ENCODE peak calls at places on chromosome 17, in four cellular contexts. O, S, G and Y are unnamed samples.

GRCh38 chr17:81337449-81337848 is 42.3 kb upstream of the SLC38A10 start:
- DNase-seq in O (peak), G (no peak), S (peak), Y (peak)

GRCh38 chr17:78986048-78986648 is 6.4 kb upstream of the LGALS3BP start:
- DNase-seq in G (peak), O (peak), S (no peak), Y (no peak)

GRCh38 chr17:32297860-32298259 is 32.2 kb downstream of the RHBDL3 start:
- DNase-seq in O (no peak), G (no peak), S (no peak), Y (no peak)

GRCh38 chr17:44102845-44103622 is 20.4 kb downstream of the HDAC5 start:
- DNase-seq in G (no peak), S (no peak), O (no peak), Y (no peak)

GRCh38 chr17:4035081-4035680 is 70.9 kb upstream of the ATP2A3 start:
- DNase-seq in G (no peak), O (no peak), S (no peak), Y (no peak)

GRCh38 chr17:33981713-33982601 is 273.1 kb upstream of the CCL2 start:
- DNase-seq in O (no peak), S (no peak), G (no peak), Y (no peak)

GRCh38 chr17:7351665-7352558 is at the start of gene KCTD11:
- DNase-seq in O (peak), S (peak), G (peak), Y (peak)

GRCh38 chr17:81447331-81447933 is 52.2 kb downstream of the BAHCC1 start:
- DNase-seq in S (no peak), O (no peak), G (no peak), Y (no peak)

GRCh38 chr17:2974347-2974746 is 89.1 kb downstream of the OR1D5 start:
- DNase-seq in G (no peak), S (no peak), O (no peak), Y (no peak)

GRCh38 chr17:74245145-74245817 is 28.8 kb upstream of the DNAI2 start:
- DNase-seq in O (no peak), G (no peak), S (peak), Y (no peak)

GRCh38 chr17:38958326-38958725 is 8.9 kb downstream of the FBXO47 start:
- DNase-seq in S (no peak), O (no peak), G (no peak), Y (no peak)

GRCh38 chr17:28663723-28664122 is 1.7 kb downstream of the SUPT6H start:
- DNase-seq in S (no peak), G (no peak), O (no peak), Y (no peak)

GRCh38 chr17:79902146-79902791 is 63.0 kb upstream of the CBX4 start:
- DNase-seq in O (no peak), S (peak), G (no peak), Y (no peak)

GRCh38 chr17:74042744-74043486 is 160.6 kb upstream of the RPL38 start:
- DNase-seq in O (no peak), G (peak), S (no peak), Y (peak)

GRCh38 chr17:40107266-40107980 is 7.0 kb upstream of the NR1D1 start:
- DNase-seq in G (peak), O (no peak), S (no peak), Y (no peak)

GRCh38 chr17:67156269-67157199 is 88.5 kb downstream of the HELZ start:
- DNase-seq in O (no peak), G (no peak), S (no peak), Y (no peak)

GRCh38 chr17:81518785-81519283 is 6.2 kb upstream of the ACTG1 start:
- DNase-seq in G (no peak), O (peak), S (no peak), Y (peak)

GRCh38 chr17:10161392-10161791 is 37.0 kb downstream of the GAS7 start:
- DNase-seq in G (no peak), O (no peak), S (no peak), Y (no peak)

GRCh38 chr17:78343099-78343432 is 16.8 kb downstream of the SOCS3 start:
- DNase-seq in G (no peak), O (no peak), S (no peak), Y (peak)

GRCh38 chr17:3003401-3004149 is 59.8 kb downstream of the OR1D5 start:
- DNase-seq in S (no peak), O (no peak), G (no peak), Y (no peak)

GRCh38 chr17:68512967-68513474 is 791 bp downstream of the PRKAR1A start:
- DNase-seq in S (no peak), G (no peak), O (no peak), Y (peak)

GRCh38 chr17:82118815-82119380 is 20.9 kb upstream of the FASN start:
- DNase-seq in G (peak), S (no peak), O (peak), Y (no peak)

GRCh38 chr17:8674344-8675305 is 44.1 kb upstream of the MYH10 start:
- DNase-seq in O (no peak), G (no peak), S (peak), Y (no peak)

GRCh38 chr17:48244121-48244711 is 136.7 kb downstream of the SNX11 start:
- DNase-seq in S (no peak), G (no peak), O (no peak), Y (peak)

GRCh38 chr17:44543213-44543904 is 13.9 kb upstream of the FZD2 start:
- DNase-seq in G (peak), O (no peak), S (peak), Y (peak)

GRCh38 chr17:52885882-52886281 is 727.4 kb upstream of the CA10 start:
- DNase-seq in O (no peak), S (no peak), G (no peak), Y (no peak)

GRCh38 chr17:73727941-73728340 is 83.7 kb upstream of the SDK2 start:
- DNase-seq in S (no peak), O (no peak), G (no peak), Y (no peak)

GRCh38 chr17:40956401-40957254 is 10.1 kb downstream of the KRT39 start:
- DNase-seq in G (peak), S (no peak), O (no peak), Y (peak)

GRCh38 chr17:50818266-50818665 is 17.1 kb upstream of the WFIKKN2 start:
- DNase-seq in S (no peak), G (no peak), O (no peak), Y (no peak)
- TF ChIP-seq NR3C1 in S (no peak), G (no peak), O (no peak), Y (no peak)

GRCh38 chr17:64145460-64145750 is 15.5 kb upstream of the ERN1 start:
- DNase-seq in S (no peak), G (no peak), O (no peak), Y (no peak)
- TF ChIP-seq NR3C1 in S (no peak), G (no peak), O (no peak), Y (no peak)

DNA sequence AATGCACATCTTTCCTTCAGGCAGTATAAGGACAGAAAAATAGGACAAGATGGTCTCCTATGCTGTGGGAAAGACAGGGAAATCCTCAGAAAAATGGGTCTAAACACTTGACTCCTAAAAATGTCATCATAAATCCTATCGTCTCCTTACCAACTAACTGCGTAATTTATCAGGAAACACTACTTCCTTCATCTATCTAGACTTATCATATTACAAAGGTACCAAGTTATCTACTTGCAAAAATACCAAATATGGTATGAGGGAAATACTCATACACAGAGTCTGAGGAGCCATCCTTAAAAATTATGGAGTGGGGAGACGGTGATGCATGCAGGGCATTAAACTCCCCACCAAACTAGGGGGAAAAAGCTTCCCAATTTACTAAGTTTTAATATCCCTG is 44.1 kb downstream of the GRB2 start:
- DNase-seq in G (no peak), O (no peak), S (no peak), Y (no peak)
- TF ChIP-seq NR3C1 in G (no peak), O (no peak), S (no peak), Y (no peak)

GRCh38 chr17:43006639-43007551 is at the start of gene IFI35:
- DNase-seq in S (peak), O (peak), G (peak), Y (peak)

GRCh38 chr17:42997984-42998938 is at the start of gene RPL27:
- DNase-seq in O (peak), S (peak), G (peak), Y (peak)

GRCh38 chr17:42999003-42999525 is 845 bp downstream of the RPL27 start:
- DNase-seq in O (no peak), G (no peak), S (no peak), Y (no peak)

GRCh38 chr17:43003542-43004172 is 2.9 kb upstream of the IFI35 start:
- DNase-seq in O (no peak), S (no peak), G (peak), Y (no peak)
- TF ChIP-seq NR3C1 in O (no peak), S (no peak), G (no peak), Y (no peak)

GRCh38 chr17:13919818-13920217 is 149.5 kb upstream of the COX10 start:
- DNase-seq in O (no peak), S (no peak), G (no peak), Y (no peak)

GRCh38 chr17:13922885-13923284 is 146.4 kb upstream of the COX10 start:
- DNase-seq in G (no peak), S (no peak), O (no peak), Y (no peak)

GRCh38 chr17:13920413-13920812 is 148.9 kb upstream of the COX10 start:
- DNase-seq in O (no peak), G (no peak), S (no peak), Y (no peak)

GRCh38 chr17:13925579-13925978 is 143.7 kb upstream of the COX10 start:
- DNase-seq in O (no peak), G (no peak), S (no peak), Y (no peak)

DNA sequence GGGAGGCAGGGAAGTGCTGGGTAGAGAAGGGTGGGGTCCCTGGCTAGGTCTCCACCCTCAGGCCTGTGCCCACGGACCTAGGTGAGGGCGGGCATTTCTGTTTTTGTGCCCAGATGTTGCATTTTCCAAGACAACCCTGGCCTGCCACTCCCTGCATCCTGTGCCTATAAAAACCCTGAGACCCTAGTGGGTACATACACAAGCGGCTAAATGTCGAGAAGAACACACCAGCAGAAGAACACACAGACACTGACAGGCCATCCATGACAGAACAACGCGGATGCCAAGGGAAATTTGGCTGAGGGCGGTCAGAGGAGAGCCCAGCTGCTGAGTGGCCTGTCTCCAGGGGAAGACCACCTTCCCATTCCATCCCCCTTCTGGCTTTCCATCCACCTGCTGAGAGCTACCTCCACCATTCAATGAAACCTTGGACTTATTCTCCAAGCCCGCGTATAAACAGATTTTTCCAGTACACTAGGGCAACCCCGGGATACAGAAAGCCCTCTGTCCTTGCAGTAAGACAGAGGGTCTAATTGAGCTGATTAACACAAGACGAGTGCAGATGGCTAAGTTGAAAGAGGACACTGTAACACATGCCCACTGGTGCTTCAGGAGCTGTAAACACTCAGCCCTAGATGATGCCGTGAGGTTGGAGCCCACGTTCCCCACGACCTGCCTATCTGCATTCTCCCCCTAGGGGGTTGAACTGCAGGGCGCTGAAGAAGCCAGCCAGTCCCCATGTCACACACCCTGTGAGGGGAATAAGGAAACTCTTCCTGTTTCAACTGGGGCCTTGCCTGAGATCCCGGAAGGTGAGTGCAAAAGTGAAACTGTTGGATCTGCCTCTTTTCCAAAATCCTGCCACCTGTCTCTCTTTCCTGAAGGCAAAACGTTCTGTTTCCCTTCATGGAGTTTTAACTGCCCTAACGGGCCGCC is 147.2 kb upstream of the COX10 start:
- DNase-seq in G (no peak), S (no peak), O (no peak), Y (no peak)
- TF ChIP-seq NR3C1 in G (no peak), S (no peak), O (no peak), Y (no peak)

DNA sequence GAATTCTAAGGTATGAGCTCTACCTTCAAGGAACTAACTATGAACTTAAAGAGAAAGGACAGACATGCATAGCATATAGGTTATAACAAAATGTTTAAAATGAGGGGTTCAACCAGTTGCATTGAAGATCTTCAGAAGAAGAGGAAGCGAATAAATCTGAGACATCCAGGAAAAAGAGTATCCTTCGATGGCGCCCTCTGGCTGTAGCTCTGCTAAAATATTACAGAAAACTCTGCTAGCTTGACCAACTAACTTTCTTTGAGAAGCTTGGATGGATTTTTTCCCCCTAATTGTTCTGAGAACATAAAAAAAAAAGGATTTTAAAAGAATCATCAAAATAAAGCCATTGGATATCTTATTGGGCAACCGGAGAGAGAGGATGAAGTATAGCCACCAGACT is 659.9 kb upstream of the SOX9 start:
- DNase-seq in S (peak), O (no peak), G (no peak), Y (peak)
- TF ChIP-seq NR3C1 in S (no peak), O (no peak), G (no peak), Y (no peak)

GRCh38 chr17:1325766-1326165 is 46.3 kb downstream of the TRARG1 start:
- DNase-seq in O (no peak), S (no peak), G (no peak), Y (no peak)

GRCh38 chr17:1322469-1322868 is 43.0 kb downstream of the TRARG1 start:
- DNase-seq in O (no peak), G (no peak), S (no peak), Y (no peak)

GRCh38 chr17:1322014-1322428 is 42.6 kb downstream of the TRARG1 start:
- DNase-seq in O (peak), G (no peak), S (no peak), Y (no peak)

GRCh38 chr17:1323336-1323735 is 43.9 kb downstream of the TRARG1 start:
- DNase-seq in S (peak), G (no peak), O (no peak), Y (no peak)

DNA sequence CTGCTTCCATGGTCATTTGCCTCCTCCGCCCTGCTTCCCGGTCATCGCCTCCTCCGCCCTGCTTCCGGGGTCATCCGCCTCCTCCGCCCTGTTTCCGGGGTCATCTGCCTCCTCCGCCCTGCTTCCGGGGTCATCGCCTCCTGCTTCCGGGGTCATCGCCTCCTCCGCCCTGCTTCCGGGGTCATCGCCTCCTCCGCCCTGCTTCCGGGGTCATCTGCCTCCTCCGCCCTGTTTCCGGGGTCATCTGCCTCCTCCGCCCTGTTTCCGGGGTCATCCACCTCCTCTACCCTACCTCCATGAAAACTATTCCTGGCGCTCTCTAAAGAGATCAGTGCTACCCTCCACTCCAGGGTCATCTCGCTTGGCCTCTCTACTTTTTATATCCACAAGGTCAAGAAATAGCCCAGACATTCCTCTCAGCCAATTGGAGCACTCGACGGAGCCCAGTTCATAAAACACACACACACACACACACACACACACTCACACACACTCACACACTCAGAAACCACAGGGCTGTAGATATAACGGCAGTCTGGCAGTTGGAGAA is 44.8 kb downstream of the TRARG1 start:
- DNase-seq in S (no peak), G (no peak), O (peak), Y (no peak)
- TF ChIP-seq NR3C1 in S (no peak), G (no peak), O (no peak), Y (no peak)

DNA sequence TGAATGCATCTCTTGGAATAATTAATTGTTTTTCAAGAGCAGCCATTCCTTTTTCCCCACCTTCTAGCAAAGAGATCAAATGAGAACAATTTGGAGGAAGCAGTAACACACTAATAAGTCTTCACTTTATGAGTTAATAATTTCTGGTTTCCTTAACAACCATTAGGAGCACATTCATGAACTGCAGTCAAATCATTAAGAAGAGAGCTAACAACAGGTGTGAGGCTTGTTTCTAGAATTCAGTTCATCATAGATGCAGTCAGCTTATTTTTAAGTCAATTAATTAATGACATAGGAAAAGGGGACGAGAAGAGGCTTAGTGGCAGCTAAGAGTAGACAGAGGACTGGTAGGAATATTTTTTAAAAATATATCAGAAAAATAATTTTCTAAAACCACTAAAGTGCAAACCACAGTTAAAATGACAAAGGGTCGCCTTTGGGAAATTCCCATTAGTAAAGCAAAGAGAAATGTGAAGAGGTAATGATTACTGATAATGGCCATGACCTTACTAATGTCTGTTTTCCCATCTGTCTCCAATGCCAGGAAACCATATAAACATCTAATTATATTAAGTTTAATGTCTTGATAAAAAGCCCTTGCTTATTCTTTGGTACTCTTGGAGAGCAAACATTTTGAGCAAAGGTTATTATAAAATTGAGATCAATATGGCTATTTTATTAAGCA is 184.2 kb downstream of the KCNJ2 start:
- DNase-seq in G (no peak), S (no peak), O (no peak), Y (no peak)
- TF ChIP-seq NR3C1 in G (no peak), S (no peak), O (no peak), Y (no peak)

DNA sequence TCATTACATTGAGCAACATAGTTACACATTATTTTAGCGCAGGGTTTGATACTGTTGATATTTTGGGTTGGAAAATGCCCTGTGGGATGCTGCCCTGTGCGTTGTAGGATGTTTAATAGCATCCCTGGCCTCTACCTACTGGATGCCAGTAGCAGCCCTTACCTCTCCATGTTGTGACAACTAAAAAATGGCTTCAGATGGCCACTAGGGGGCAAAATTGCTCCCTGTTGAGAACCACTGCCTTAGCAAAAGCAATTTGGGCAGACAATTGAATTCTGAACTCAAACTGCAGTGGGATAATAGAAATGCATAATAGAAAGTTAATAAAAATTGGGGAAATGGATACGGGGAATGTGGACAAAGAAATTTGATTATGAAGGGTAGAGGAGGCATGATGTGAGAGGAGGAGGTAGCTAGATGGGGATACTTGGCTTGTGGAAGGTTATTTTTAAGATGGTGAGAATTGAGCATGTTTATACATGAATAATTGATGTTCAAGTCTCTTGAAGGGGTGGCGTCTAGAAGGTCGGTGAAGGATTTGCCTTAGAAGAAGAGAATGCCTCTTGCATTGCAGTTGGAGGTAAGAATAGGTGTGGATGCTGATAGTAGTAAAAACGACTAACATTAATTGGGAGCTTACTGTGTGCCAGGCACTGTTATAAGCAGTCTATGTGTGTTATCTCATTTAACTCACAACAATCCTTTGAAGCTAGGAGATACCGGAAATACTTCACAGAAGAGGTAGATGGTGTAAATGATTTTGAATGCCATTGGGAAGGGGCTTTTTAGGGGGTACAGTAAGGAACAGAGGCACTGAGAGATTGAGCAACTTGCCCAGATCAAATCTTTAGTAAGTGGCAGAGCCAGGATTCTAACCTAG is 19.0 kb downstream of the HEATR9 start:
- DNase-seq in O (peak), G (peak), S (peak), Y (peak)
- TF ChIP-seq NR3C1 in O (no peak), G (no peak), S (no peak), Y (no peak)

GRCh38 chr17:18141210-18141803 is 32.8 kb downstream of the MYO15A start:
- DNase-seq in O (peak), S (no peak), G (peak), Y (peak)
- TF ChIP-seq NR3C1 in O (no peak), S (no peak), G (no peak), Y (no peak)